ENCODE peak calls at places on chromosomes 13 and 19, in nine cellular contexts. One of them, this sample, is unnamed.

GRCh38 chr19:45154064-45154827 is 6.5 kb downstream of the NKPD1 start:
- DNase-seq in GM12864: no peak
- DNase-seq in astrocyte of the spinal cord: peak
- DNase-seq in stimulated activated CD4-positive, alpha-beta T cell treated with anti-CD3 and anti-CD28 coated beads, TNF-alpha, amount 100 ng/mL, for 1 hour: no peak
- DNase-seq in HEK293T: peak
- DNase-seq in left lung: no peak
- DNase-seq in SHP77 treated with DMSO at 0.1 percent for 48 hours: no peak
- DNase-seq in AG08396: peak
- DNase-seq in T-cell: no peak
- DNase-seq in this sample: peak

GRCh38 chr13:18212873-18213272 is 968.8 kb downstream of the TUBA3C start:
- DNase-seq in GM12864: no peak
- DNase-seq in astrocyte of the spinal cord: no peak
- DNase-seq in stimulated activated CD4-positive, alpha-beta T cell treated with anti-CD3 and anti-CD28 coated beads, TNF-alpha, amount 100 ng/mL, for 1 hour: no peak
- DNase-seq in HEK293T: no peak
- DNase-seq in left lung: no peak
- DNase-seq in SHP77 treated with DMSO at 0.1 percent for 48 hours: no peak
- DNase-seq in AG08396: no peak
- DNase-seq in T-cell: no peak
- DNase-seq in this sample: no peak

GRCh38 chr13:63540042-63540441 is 2124.4 kb upstream of the PCDH20 start:
- DNase-seq in GM12864: no peak
- DNase-seq in astrocyte of the spinal cord: no peak
- DNase-seq in stimulated activated CD4-positive, alpha-beta T cell treated with anti-CD3 and anti-CD28 coated beads, TNF-alpha, amount 100 ng/mL, for 1 hour: no peak
- DNase-seq in HEK293T: no peak
- DNase-seq in left lung: no peak
- DNase-seq in SHP77 treated with DMSO at 0.1 percent for 48 hours: no peak
- DNase-seq in AG08396: no peak
- DNase-seq in T-cell: no peak
- DNase-seq in this sample: no peak

GRCh38 chr19:12913011-12913561 is 6.0 kb downstream of the SYCE2 start:
- DNase-seq in GM12864: no peak
- DNase-seq in astrocyte of the spinal cord: peak
- DNase-seq in stimulated activated CD4-positive, alpha-beta T cell treated with anti-CD3 and anti-CD28 coated beads, TNF-alpha, amount 100 ng/mL, for 1 hour: no peak
- DNase-seq in HEK293T: peak
- DNase-seq in left lung: no peak
- DNase-seq in SHP77 treated with DMSO at 0.1 percent for 48 hours: peak
- DNase-seq in AG08396: peak
- DNase-seq in T-cell: no peak
- DNase-seq in this sample: no peak

GRCh38 chr13:35512271-35512920 is 35.9 kb upstream of the MAB21L1 start:
- DNase-seq in GM12864: no peak
- DNase-seq in astrocyte of the spinal cord: peak
- DNase-seq in stimulated activated CD4-positive, alpha-beta T cell treated with anti-CD3 and anti-CD28 coated beads, TNF-alpha, amount 100 ng/mL, for 1 hour: no peak
- DNase-seq in HEK293T: no peak
- DNase-seq in left lung: no peak
- DNase-seq in SHP77 treated with DMSO at 0.1 percent for 48 hours: no peak
- DNase-seq in AG08396: peak
- DNase-seq in T-cell: no peak
- DNase-seq in this sample: no peak

GRCh38 chr13:29479716-29480492 is 115.6 kb downstream of the SLC7A1 start:
- DNase-seq in GM12864: no peak
- DNase-seq in astrocyte of the spinal cord: no peak
- DNase-seq in stimulated activated CD4-positive, alpha-beta T cell treated with anti-CD3 and anti-CD28 coated beads, TNF-alpha, amount 100 ng/mL, for 1 hour: no peak
- DNase-seq in HEK293T: no peak
- DNase-seq in left lung: no peak
- DNase-seq in SHP77 treated with DMSO at 0.1 percent for 48 hours: peak
- DNase-seq in AG08396: no peak
- DNase-seq in T-cell: no peak
- DNase-seq in this sample: no peak

GRCh38 chr13:24145231-24145630 is 15.3 kb upstream of the SPATA13 start:
- DNase-seq in GM12864: no peak
- DNase-seq in astrocyte of the spinal cord: no peak
- DNase-seq in stimulated activated CD4-positive, alpha-beta T cell treated with anti-CD3 and anti-CD28 coated beads, TNF-alpha, amount 100 ng/mL, for 1 hour: no peak
- DNase-seq in HEK293T: no peak
- DNase-seq in left lung: no peak
- DNase-seq in SHP77 treated with DMSO at 0.1 percent for 48 hours: no peak
- DNase-seq in AG08396: no peak
- DNase-seq in T-cell: no peak
- DNase-seq in this sample: no peak

GRCh38 chr19:41373993-41374392 is 2.3 kb upstream of the TMEM91 start:
- DNase-seq in GM12864: no peak
- DNase-seq in astrocyte of the spinal cord: peak
- DNase-seq in stimulated activated CD4-positive, alpha-beta T cell treated with anti-CD3 and anti-CD28 coated beads, TNF-alpha, amount 100 ng/mL, for 1 hour: no peak
- DNase-seq in HEK293T: no peak
- DNase-seq in left lung: peak
- DNase-seq in SHP77 treated with DMSO at 0.1 percent for 48 hours: peak
- DNase-seq in AG08396: peak
- DNase-seq in T-cell: no peak
- DNase-seq in this sample: no peak

GRCh38 chr19:13118424-13119193 is 545 bp downstream of the NACC1 start:
- DNase-seq in GM12864: no peak
- DNase-seq in astrocyte of the spinal cord: peak
- DNase-seq in stimulated activated CD4-positive, alpha-beta T cell treated with anti-CD3 and anti-CD28 coated beads, TNF-alpha, amount 100 ng/mL, for 1 hour: no peak
- DNase-seq in HEK293T: peak
- DNase-seq in left lung: peak
- DNase-seq in SHP77 treated with DMSO at 0.1 percent for 48 hours: no peak
- DNase-seq in AG08396: peak
- DNase-seq in T-cell: no peak
- DNase-seq in this sample: no peak

GRCh38 chr13:112161441-112162301 is 94.7 kb downstream of the SOX1 start:
- DNase-seq in GM12864: no peak
- DNase-seq in astrocyte of the spinal cord: no peak
- DNase-seq in stimulated activated CD4-positive, alpha-beta T cell treated with anti-CD3 and anti-CD28 coated beads, TNF-alpha, amount 100 ng/mL, for 1 hour: no peak
- DNase-seq in HEK293T: no peak
- DNase-seq in left lung: no peak
- DNase-seq in SHP77 treated with DMSO at 0.1 percent for 48 hours: no peak
- DNase-seq in AG08396: no peak
- DNase-seq in T-cell: no peak
- DNase-seq in this sample: no peak

This sample was measured in HCT116.